ENCODE peak calls at places on chromosomes 7 and 10, in ten cellular contexts. Q is astrocyte of the spinal cord, E is AG09319, C is H9, R is cardiac muscle cell, X is kidney epithelial cell, S is AG10803, U is left ventricle myocardium inferior, T is Calu3, N is foreskin keratinocyte. A is an unnamed sample.

GRCh38 chr7:122166260-122166659 is 22.2 kb upstream of the AASS start:
- DNase-seq in T (peak; percentile 12), E (no peak), R (no peak), N (no peak), Q (no peak), U (no peak), X (no peak), S (no peak), C (no peak), A (no peak)

GRCh38 chr7:137970263-137970975 is 31.5 kb downstream of the CREB3L2 start:
- DNase-seq in S (peak; percentile 93), X (no peak), R (no peak), T (peak; percentile 47), E (no peak), N (no peak), Q (peak; percentile 92), U (peak; percentile 57), C (no peak), A (no peak)

GRCh38 chr7:123522061-123522460 is 12.3 kb downstream of the IQUB start:
- DNase-seq in T (no peak), Q (no peak), E (no peak), U (no peak), X (peak; percentile 82), S (no peak), R (no peak), C (no peak), N (no peak), A (no peak)

GRCh38 chr10:70715853-70716795 is 43.8 kb downstream of the ADAMTS14 start:
- DNase-seq in U (no peak), S (no peak), C (peak; percentile 43), N (no peak), T (peak; percentile 36), R (no peak), E (no peak), X (no peak), Q (peak; percentile 73), A (no peak)

GRCh38 chr7:1225462-1226154 is 7.1 kb upstream of the UNCX start:
- DNase-seq in R (peak; percentile 60), T (peak; percentile 48), Q (no peak), X (no peak), U (no peak), N (no peak), S (no peak), C (peak; percentile 25), E (no peak), A (peak; percentile 68)

GRCh38 chr7:33336820-33337219 is 207.5 kb downstream of the BBS9 start:
- DNase-seq in U (no peak), T (no peak), S (no peak), E (no peak), N (no peak), R (no peak), C (no peak), X (no peak), Q (no peak), A (no peak)

GRCh38 chr7:34837316-34837715 is 179.3 kb downstream of the NPSR1 start:
- DNase-seq in X (no peak), R (no peak), E (no peak), S (no peak), Q (no peak), T (no peak), C (no peak), N (no peak), U (no peak), A (no peak)

GRCh38 chr7:36119005-36119711 is 33.9 kb upstream of the EEPD1 start:
- DNase-seq in T (peak; percentile 71), R (no peak), Q (peak; percentile 95), C (no peak), E (peak; percentile 91), S (peak; percentile 97), N (peak; percentile 82), U (no peak), X (no peak), A (no peak)

GRCh38 chr7:114303301-114303700 is 111.3 kb upstream of the FOXP2 start:
- DNase-seq in E (no peak), U (no peak), S (no peak), X (no peak), C (no peak), T (no peak), R (no peak), N (no peak), Q (no peak), A (no peak)

GRCh38 chr10:103792547-103792946 is 62.8 kb downstream of the SH3PXD2A start:
- DNase-seq in Q (no peak), C (no peak), E (no peak), S (peak; percentile 73), U (peak; percentile 3), R (no peak), X (no peak), N (peak; percentile 75), T (no peak), A (no peak)

GRCh38 chr7:114175140-114175539 is 239.5 kb upstream of the FOXP2 start:
- DNase-seq in X (no peak), S (no peak), R (no peak), T (no peak), E (no peak), U (no peak), C (no peak), Q (peak; percentile 13), N (peak; percentile 8), A (no peak)

GRCh38 chr10:126390324-126390723 is 2.0 kb upstream of the ADAM12 start:
- DNase-seq in S (no peak), R (no peak), U (no peak), T (no peak), Q (no peak), E (no peak), C (no peak), X (no peak), N (no peak), A (no peak)

GRCh38 chr7:50739744-50740455 is 42.8 kb downstream of the GRB10 start:
- DNase-seq in T (no peak), C (no peak), U (no peak), E (no peak), Q (no peak), N (no peak), X (no peak), R (no peak), S (peak; percentile 41), A (no peak)

DNA sequence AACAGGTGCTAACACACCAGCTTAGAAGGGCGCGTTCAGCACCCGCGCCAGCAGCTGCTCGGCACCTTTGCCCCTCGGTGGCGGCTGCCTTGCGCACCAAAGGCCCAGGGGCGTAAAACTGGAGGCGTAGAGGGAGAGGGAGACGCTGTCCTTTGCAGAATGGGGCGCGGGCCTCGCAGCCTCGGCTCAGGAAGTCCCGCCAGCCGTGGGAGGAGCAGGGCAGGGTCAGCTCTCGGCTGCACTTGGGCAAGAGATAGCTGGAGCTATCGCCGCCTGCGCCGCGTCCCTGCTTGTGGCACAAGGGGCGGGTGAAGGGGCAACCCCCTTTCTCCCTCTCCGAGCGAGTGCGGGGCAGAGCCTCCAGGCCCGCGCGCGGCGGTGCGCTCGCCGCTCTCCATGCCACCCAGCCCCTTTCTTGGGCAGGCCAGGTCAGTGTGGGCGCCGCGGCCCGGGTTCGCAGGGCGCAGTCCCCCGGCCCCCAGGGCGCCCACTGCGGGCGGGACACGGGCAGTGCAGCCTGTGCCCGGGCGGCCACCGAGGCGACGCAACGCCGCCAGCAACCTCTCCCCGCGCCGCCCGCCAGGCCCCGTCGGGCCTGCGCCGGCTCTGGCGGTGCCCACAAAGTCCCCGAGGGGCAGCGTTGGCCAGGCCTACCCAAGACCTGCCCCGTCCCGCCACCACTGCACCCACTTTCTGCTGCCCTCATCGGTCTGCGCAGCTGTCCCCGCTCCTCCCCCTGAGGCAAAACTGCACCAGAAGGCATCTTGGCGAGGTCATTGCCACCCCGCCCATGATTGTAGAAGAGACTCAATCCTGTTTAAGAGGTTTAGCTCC is 4.1 kb downstream of the NEUROD6 start:
- DNase-seq in U (no peak), X (no peak), C (peak; percentile 69), T (peak; percentile 78), E (no peak), N (no peak), Q (no peak), R (peak; percentile 9), S (no peak), A (peak; percentile 58)
- TF ChIP-seq CTCF in U (peak; percentile 35), X (no peak), C (peak; percentile 73), T (peak; percentile 88), E (no peak), N (peak; percentile 47), Q (no peak), R (no peak), S (no peak), A (peak; percentile 71)

DNA sequence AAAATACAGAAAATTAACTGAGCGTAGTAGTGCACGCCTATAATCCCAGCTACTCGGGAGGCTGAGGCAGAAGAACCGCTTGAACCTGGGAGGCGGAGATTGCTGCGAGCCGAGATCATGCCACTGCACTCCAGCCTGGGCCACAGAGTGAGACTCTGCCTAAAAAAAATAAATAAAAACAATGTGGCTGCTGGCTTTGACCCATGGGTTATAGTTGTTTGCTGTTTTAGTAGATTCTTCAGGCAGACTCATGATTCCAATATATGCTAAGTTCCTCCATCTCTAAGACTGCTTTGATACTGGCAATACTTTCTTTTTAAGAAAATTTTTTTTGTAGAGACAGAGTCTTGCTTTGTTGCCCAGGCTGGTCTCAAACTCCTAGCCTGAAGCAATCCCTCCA is 8.4 kb downstream of the OLAH start:
- DNase-seq in X (no peak), T (no peak), U (no peak), C (no peak), N (no peak), R (no peak), S (no peak), Q (peak; percentile 65), E (no peak), A (no peak)
- TF ChIP-seq CTCF in X (no peak), T (no peak), U (no peak), C (no peak), N (no peak), R (no peak), S (no peak), Q (no peak), E (no peak), A (no peak)

DNA sequence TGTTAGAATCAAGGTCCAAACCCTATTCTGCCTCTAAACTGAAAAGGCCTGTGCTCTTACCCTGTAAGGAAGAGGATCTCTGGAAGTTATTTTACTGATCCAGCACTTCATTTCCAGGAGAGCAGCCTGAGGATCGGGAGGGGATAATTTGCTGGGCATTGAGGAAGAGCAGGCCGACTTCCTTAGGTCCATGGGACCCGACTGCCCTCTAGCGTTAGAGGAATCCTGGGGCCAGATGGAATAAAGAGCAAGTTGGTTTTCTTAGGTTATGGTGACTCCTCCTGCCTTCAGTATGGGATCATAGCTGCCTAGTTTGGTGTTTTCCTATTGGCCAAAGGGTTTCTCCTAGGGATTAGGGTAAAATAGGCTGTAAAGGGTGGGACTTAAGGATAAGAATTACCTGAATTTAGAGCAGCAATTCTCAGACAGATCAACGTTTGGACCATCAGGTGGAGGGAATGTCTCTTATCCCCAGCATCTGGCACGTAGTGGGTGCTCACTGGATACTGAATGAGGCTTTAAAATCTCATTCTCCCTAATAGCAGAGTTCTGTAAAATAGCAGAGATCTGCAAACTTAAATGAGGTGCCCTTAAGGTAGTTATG is 40.0 kb upstream of the SORBS1 start:
- DNase-seq in T (peak; percentile 73), X (peak; percentile 50), N (peak; percentile 47), S (peak; percentile 83), U (peak; percentile 71), R (peak; percentile 92), Q (peak; percentile 88), E (peak; percentile 60), C (peak; percentile 92), A (peak; percentile 82)
- TF ChIP-seq CTCF in T (peak; percentile 73), X (peak; percentile 96), N (peak; percentile 98), S (peak; percentile 99), U (peak; percentile 97), R (peak; percentile 99), Q (peak; percentile 95), E (peak; percentile 97), C (peak; percentile 98), A (peak; percentile 77)

DNA sequence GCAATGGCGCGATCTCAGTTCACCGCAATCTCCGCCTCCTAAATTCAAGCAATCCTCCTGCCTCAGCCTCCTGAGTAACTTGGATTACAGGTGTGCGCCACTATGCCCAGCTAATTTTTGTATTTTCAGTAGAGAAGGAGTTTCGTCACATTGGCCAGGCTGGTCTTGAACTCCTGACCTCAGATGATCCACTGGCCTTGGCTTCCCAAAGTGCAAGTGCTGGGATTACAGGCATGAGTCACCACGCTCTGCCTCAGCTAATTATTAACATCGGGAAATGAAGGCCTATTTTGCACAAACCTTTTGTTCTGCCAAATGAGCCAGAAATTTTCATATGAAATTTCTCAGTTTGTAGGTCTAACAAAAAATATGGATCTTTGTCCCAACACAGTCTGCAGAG is 106.7 kb upstream of the ODAD2 start:
- DNase-seq in T (no peak), X (no peak), C (no peak), N (no peak), R (no peak), U (no peak), Q (no peak), S (peak; percentile 10), E (no peak), A (no peak)
- TF ChIP-seq CTCF in T (no peak), X (no peak), C (no peak), N (no peak), R (no peak), U (no peak), Q (no peak), S (no peak), E (no peak), A (no peak)

A was measured in endothelial cell.